ENCODE peak calls at places on chromosome X, in five cellular contexts. S is AG10803, Y is GM12865, W is lower lobe of right lung, R is endothelial cell of umbilical vein. Q is an unnamed sample.

GRCh38 chrX:42740456-42740855 is 37.5 kb downstream of the PPP1R2C start:
- DNase-seq in S (no peak), Y (no peak), W (no peak), R (no peak), Q (no peak)

GRCh38 chrX:42276982-42277690 is 353.8 kb upstream of the CASK start:
- DNase-seq in S (no peak), Y (no peak), W (no peak), R (no peak), Q (no peak)

GRCh38 chrX:31713120-31713519 is 641.3 kb upstream of the FTHL17 start:
- DNase-seq in S (no peak), Y (no peak), W (no peak), R (no peak), Q (no peak)

GRCh38 chrX:43703211-43703791 is 47.2 kb downstream of the MAOA start:
- DNase-seq in S (peak), Y (no peak), W (no peak), R (peak), Q (no peak)

GRCh38 chrX:11967986-11968385 is 170.3 kb upstream of the FRMPD4 start:
- DNase-seq in S (no peak), Y (no peak), W (no peak), R (no peak), Q (peak)

GRCh38 chrX:148914783-148915182 is 414.4 kb downstream of the AFF2 start:
- DNase-seq in S (no peak), Y (peak), W (no peak), R (no peak), Q (no peak)

GRCh38 chrX:1393871-1394615 is 2.1 kb upstream of the SLC25A6 start:
- DNase-seq in S (no peak), Y (no peak), W (peak), R (no peak), Q (no peak)

GRCh38 chrX:134634691-134635090 is 23.6 kb downstream of the PLAC1 start:
- DNase-seq in S (peak), Y (peak), W (no peak), R (no peak), Q (no peak)

GRCh38 chrX:10106801-10107200 is 50.0 kb upstream of the CLCN4 start:
- DNase-seq in S (no peak), Y (peak), W (no peak), R (no peak), Q (no peak)

GRCh38 chrX:14398725-14399124 is 130.6 kb upstream of the GLRA2 start:
- DNase-seq in S (peak), Y (no peak), W (no peak), R (no peak), Q (peak)

GRCh38 chrX:23246001-23246400 is 88.6 kb upstream of the PTCHD1 start:
- DNase-seq in S (no peak), Y (no peak), W (no peak), R (no peak), Q (no peak)

GRCh38 chrX:114611018-114611619 is 27.2 kb downstream of the HTR2C start:
- DNase-seq in S (peak), Y (peak), W (no peak), R (peak), Q (peak)

GRCh38 chrX:84339507-84340364 is 151.7 kb upstream of the RPS6KA6 start:
- DNase-seq in S (peak), Y (peak), W (no peak), R (peak), Q (no peak)

GRCh38 chrX:38275615-38276014 is 51.7 kb downstream of the RPGR start:
- DNase-seq in S (peak), Y (peak), W (no peak), R (peak), Q (no peak)

GRCh38 chrX:118644378-118644777 is 83.0 kb upstream of the IL13RA1 start:
- DNase-seq in S (peak), Y (peak), W (no peak), R (peak), Q (peak)

GRCh38 chrX:14899607-14900006 is 26.4 kb downstream of the MOSPD2 start:
- DNase-seq in S (peak), Y (peak), W (no peak), R (peak), Q (no peak)

GRCh38 chrX:99939883-99940232 is 470.2 kb downstream of the PCDH19 start:
- DNase-seq in S (no peak), Y (no peak), W (no peak), R (no peak), Q (no peak)

GRCh38 chrX:53992589-53992988 is 51.7 kb downstream of the PHF8 start:
- DNase-seq in S (no peak), Y (no peak), W (no peak), R (no peak), Q (no peak)

GRCh38 chrX:15576019-15576418 is 24.7 kb downstream of the ACE2 start:
- DNase-seq in S (no peak), Y (no peak), W (no peak), R (peak), Q (no peak)

GRCh38 chrX:104113237-104113965 is 1.1 kb downstream of the ZCCHC18 start:
- DNase-seq in S (peak), Y (peak), W (peak), R (peak), Q (peak)

GRCh38 chrX:41692162-41692749 is 3.5 kb downstream of the GPR34 start:
- DNase-seq in S (peak), Y (no peak), W (no peak), R (no peak), Q (no peak)

GRCh38 chrX:124530803-124531202 is 184.4 kb downstream of the SH2D1A start:
- DNase-seq in S (no peak), Y (no peak), W (no peak), R (no peak), Q (no peak)

GRCh38 chrX:82333575-82333974 is 1131.7 kb downstream of the SH3BGRL start:
- DNase-seq in S (no peak), Y (no peak), W (no peak), R (no peak), Q (no peak)

GRCh38 chrX:100995469-100995868 is 26.0 kb downstream of the ARL13A start:
- DNase-seq in S (peak), Y (no peak), W (no peak), R (peak), Q (no peak)

GRCh38 chrX:65706041-65706828 is 38.8 kb downstream of the MSN start:
- DNase-seq in S (peak), Y (peak), W (no peak), R (peak), Q (peak)

GRCh38 chrX:74438771-74439170 is 17.5 kb downstream of the SLC16A2 start:
- DNase-seq in S (no peak), Y (no peak), W (no peak), R (no peak), Q (no peak)

GRCh38 chrX:106752101-106752678 is 25.7 kb downstream of the RNF128 start:
- DNase-seq in S (peak), Y (peak), W (no peak), R (no peak), Q (no peak)

GRCh38 chrX:45623266-45623665 is 422.6 kb upstream of the DIPK2B start:
- DNase-seq in S (peak), Y (no peak), W (no peak), R (peak), Q (no peak)

GRCh38 chrX:8272846-8273245 is 101.8 kb upstream of the VCX2 start:
- DNase-seq in S (no peak), Y (no peak), W (no peak), R (no peak), Q (no peak)

GRCh38 chrX:370244-370962 is 16.3 kb downstream of the PPP2R3B start:
- DNase-seq in S (no peak), Y (no peak), W (no peak), R (no peak), Q (no peak)
- TF ChIP-seq CTCF in S (no peak), Y (no peak), W (no peak), R (no peak), Q (no peak)

GRCh38 chrX:24360272-24360671 is at the start of gene SUPT20HL1:
- DNase-seq in S (no peak), Y (no peak), W (no peak), R (no peak), Q (no peak)

GRCh38 chrX:24364326-24364725 is 3.9 kb downstream of the SUPT20HL1 start:
- DNase-seq in S (no peak), Y (no peak), W (no peak), R (no peak), Q (no peak)

GRCh38 chrX:24369816-24370215 is 9.4 kb downstream of the SUPT20HL1 start:
- DNase-seq in S (no peak), Y (no peak), W (no peak), R (no peak), Q (no peak)

GRCh38 chrX:24364851-24365538 is 4.6 kb downstream of the SUPT20HL1 start:
- DNase-seq in S (no peak), Y (no peak), W (no peak), R (no peak), Q (no peak)
- TF ChIP-seq CTCF in S (no peak), Y (no peak), W (no peak), R (no peak), Q (no peak)

DNA sequence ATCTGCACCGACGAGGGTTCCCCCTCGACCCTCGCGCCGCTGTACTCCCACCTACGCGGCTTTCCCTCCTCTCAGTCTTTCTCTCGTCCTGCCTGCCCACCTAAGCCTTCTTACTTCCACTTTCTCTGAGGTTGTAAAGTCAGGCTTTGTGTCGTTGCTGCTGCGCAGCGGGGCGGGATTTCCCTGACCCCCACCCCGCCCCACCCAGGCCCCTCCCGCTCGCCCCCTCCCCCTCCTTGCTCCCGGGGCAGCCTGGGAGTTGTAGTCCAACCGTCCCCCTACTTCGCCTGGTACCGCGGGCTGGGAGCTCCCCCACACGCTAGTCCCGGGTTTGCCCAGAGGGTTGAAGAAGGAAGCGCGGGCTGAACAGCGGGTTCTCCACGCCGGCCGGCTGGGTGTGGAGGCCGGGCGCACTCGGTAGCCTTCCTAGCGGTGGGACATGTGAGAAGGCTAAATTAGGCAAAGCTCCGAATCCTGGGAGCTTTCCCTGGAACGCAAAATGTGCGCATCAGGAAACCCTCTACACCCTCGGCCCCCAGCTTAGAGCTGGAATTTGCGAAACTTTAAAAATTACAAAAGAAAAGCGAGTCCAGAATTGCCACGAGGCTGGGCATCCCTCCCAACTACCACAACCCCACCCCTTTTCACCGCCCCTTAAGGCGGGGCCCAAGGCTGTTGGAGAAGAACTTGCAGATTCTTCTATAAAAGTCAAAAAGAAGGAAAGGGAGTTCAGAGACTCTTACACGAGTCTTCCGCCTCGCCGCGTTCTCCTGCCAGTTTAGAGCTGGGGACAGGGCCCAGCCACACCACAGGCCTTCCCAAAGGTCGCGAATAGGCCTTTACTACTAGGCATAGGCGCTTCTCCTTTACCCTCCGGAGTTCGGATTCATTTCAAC is at the start of gene ATP11C:
- DNase-seq in S (peak), Y (peak), W (peak), R (peak), Q (peak)
- TF ChIP-seq CTCF in S (no peak), Y (no peak), W (no peak), R (no peak), Q (no peak)

GRCh38 chrX:2913118-2913517 is 16.0 kb downstream of the ARSD start:
- DNase-seq in S (no peak), Y (no peak), W (no peak), R (no peak), Q (no peak)
- TF ChIP-seq CTCF in S (peak), Y (peak), W (no peak), R (no peak), Q (no peak)